ENCODE peak calls at places on chromosomes 7 and 10, in nine cellular contexts. One of them, this sample, is unnamed.
A peak's percentile ranks its signal among the peaks of the same experiment; 100 is the strongest.

GRCh38 chr10:132131581-132132250 is 55.0 kb upstream of the DPYSL4 start:
- DNase-seq in breast epithelium: no peak
- DNase-seq in AG04449: no peak
- DNase-seq in fibroblast of lung: no peak
- DNase-seq in endothelial cell: no peak
- DNase-seq in neural progenitor cell: no peak
- DNase-seq in WTC11: no peak
- DNase-seq in MM.1S: no peak
- DNase-seq in nephron progenitor cell: no peak
- DNase-seq in this sample: no peak

GRCh38 chr7:12771378-12771877 is 84.0 kb downstream of the ARL4A start:
- DNase-seq in breast epithelium: no peak
- DNase-seq in AG04449: no peak
- DNase-seq in fibroblast of lung: peak; percentile 93
- DNase-seq in endothelial cell: no peak
- DNase-seq in neural progenitor cell: peak; percentile 54
- DNase-seq in WTC11: no peak
- DNase-seq in MM.1S: no peak
- DNase-seq in nephron progenitor cell: no peak
- DNase-seq in this sample: no peak

GRCh38 chr10:131402771-131403723 is 91.5 kb upstream of the TCERG1L start:
- DNase-seq in breast epithelium: no peak
- DNase-seq in AG04449: no peak
- DNase-seq in fibroblast of lung: no peak
- DNase-seq in endothelial cell: no peak
- DNase-seq in neural progenitor cell: no peak
- DNase-seq in WTC11: no peak
- DNase-seq in MM.1S: no peak
- DNase-seq in nephron progenitor cell: no peak
- DNase-seq in this sample: no peak

GRCh38 chr10:69348824-69349541 is 67.7 kb downstream of the TACR2 start:
- DNase-seq in breast epithelium: no peak
- DNase-seq in AG04449: no peak
- DNase-seq in fibroblast of lung: peak; percentile 97
- DNase-seq in endothelial cell: no peak
- DNase-seq in neural progenitor cell: no peak
- DNase-seq in WTC11: no peak
- DNase-seq in MM.1S: no peak
- DNase-seq in nephron progenitor cell: no peak
- DNase-seq in this sample: no peak

GRCh38 chr7:128833148-128833938 is 3.1 kb downstream of the FLNC start:
- DNase-seq in breast epithelium: no peak
- DNase-seq in AG04449: no peak
- DNase-seq in fibroblast of lung: peak; percentile 91
- DNase-seq in endothelial cell: no peak
- DNase-seq in neural progenitor cell: peak; percentile 69
- DNase-seq in WTC11: no peak
- DNase-seq in MM.1S: no peak
- DNase-seq in nephron progenitor cell: peak; percentile 41
- DNase-seq in this sample: no peak

GRCh38 chr10:79347894-79348639 is 798 bp downstream of the PPIF start:
- DNase-seq in breast epithelium: peak; percentile 72
- DNase-seq in AG04449: no peak
- DNase-seq in fibroblast of lung: peak; percentile 70
- DNase-seq in endothelial cell: no peak
- DNase-seq in neural progenitor cell: peak; percentile 29
- DNase-seq in WTC11: peak; percentile 46
- DNase-seq in MM.1S: peak; percentile 81
- DNase-seq in nephron progenitor cell: peak; percentile 39
- DNase-seq in this sample: peak; percentile 85

GRCh38 chr7:36390199-36391090 is 783 bp downstream of the ANLN start:
- DNase-seq in breast epithelium: peak; percentile 79
- DNase-seq in AG04449: no peak
- DNase-seq in fibroblast of lung: peak; percentile 86
- DNase-seq in endothelial cell: peak; percentile 84
- DNase-seq in neural progenitor cell: peak; percentile 92
- DNase-seq in WTC11: peak; percentile 89
- DNase-seq in MM.1S: peak; percentile 64
- DNase-seq in nephron progenitor cell: peak; percentile 85
- DNase-seq in this sample: peak; percentile 93

GRCh38 chr10:58782876-58783859 is 270.5 kb downstream of the BICC1 start:
- DNase-seq in breast epithelium: no peak
- DNase-seq in AG04449: no peak
- DNase-seq in fibroblast of lung: peak; percentile 80
- DNase-seq in endothelial cell: no peak
- DNase-seq in neural progenitor cell: no peak
- DNase-seq in WTC11: no peak
- DNase-seq in MM.1S: no peak
- DNase-seq in nephron progenitor cell: peak; percentile 3
- DNase-seq in this sample: no peak

GRCh38 chr10:74150151-74151056 is at the start of gene AP3M1:
- DNase-seq in breast epithelium: peak; percentile 77
- DNase-seq in AG04449: no peak
- DNase-seq in fibroblast of lung: no peak
- DNase-seq in endothelial cell: peak; percentile 70
- DNase-seq in neural progenitor cell: peak; percentile 94
- DNase-seq in WTC11: peak; percentile 87
- DNase-seq in MM.1S: peak; percentile 90
- DNase-seq in nephron progenitor cell: peak; percentile 73
- DNase-seq in this sample: peak; percentile 90

GRCh38 chr7:129951076-129952011 is 1.4 kb downstream of the UBE2H start:
- DNase-seq in breast epithelium: no peak
- DNase-seq in AG04449: no peak
- DNase-seq in fibroblast of lung: no peak
- DNase-seq in endothelial cell: peak; percentile 30
- DNase-seq in neural progenitor cell: peak; percentile 47
- DNase-seq in WTC11: no peak
- DNase-seq in MM.1S: peak; percentile 51
- DNase-seq in nephron progenitor cell: peak; percentile 32
- DNase-seq in this sample: no peak

GRCh38 chr10:31353574-31353973 is 34.6 kb downstream of the ZEB1 start:
- DNase-seq in breast epithelium: no peak
- DNase-seq in AG04449: no peak
- DNase-seq in fibroblast of lung: peak; percentile 49
- DNase-seq in endothelial cell: no peak
- DNase-seq in neural progenitor cell: no peak
- DNase-seq in WTC11: no peak
- DNase-seq in MM.1S: no peak
- DNase-seq in nephron progenitor cell: no peak
- DNase-seq in this sample: no peak

GRCh38 chr10:123136806-123137642 is 1.3 kb downstream of the HMX3 start:
- DNase-seq in breast epithelium: no peak
- DNase-seq in AG04449: no peak
- DNase-seq in fibroblast of lung: peak; percentile 23
- DNase-seq in endothelial cell: peak; percentile 44
- DNase-seq in neural progenitor cell: peak; percentile 71
- DNase-seq in WTC11: peak; percentile 62
- DNase-seq in MM.1S: no peak
- DNase-seq in nephron progenitor cell: peak; percentile 47
- DNase-seq in this sample: peak; percentile 83

GRCh38 chr10:100504101-100504500 is 15.6 kb downstream of the SEC31B start:
- DNase-seq in breast epithelium: no peak
- DNase-seq in AG04449: no peak
- DNase-seq in fibroblast of lung: no peak
- DNase-seq in endothelial cell: no peak
- DNase-seq in neural progenitor cell: no peak
- DNase-seq in WTC11: no peak
- DNase-seq in MM.1S: no peak
- DNase-seq in nephron progenitor cell: no peak
- DNase-seq in this sample: no peak

GRCh38 chr7:5997210-5997808 is 11.5 kb downstream of the PMS2 start:
- DNase-seq in breast epithelium: no peak
- DNase-seq in AG04449: no peak
- DNase-seq in fibroblast of lung: peak; percentile 77
- DNase-seq in endothelial cell: peak; percentile 23
- DNase-seq in neural progenitor cell: peak; percentile 72
- DNase-seq in WTC11: peak; percentile 18
- DNase-seq in MM.1S: peak; percentile 55
- DNase-seq in nephron progenitor cell: peak; percentile 15
- DNase-seq in this sample: peak; percentile 76

GRCh38 chr7:94649313-94649924 is 6.5 kb downstream of the SGCE start:
- DNase-seq in breast epithelium: no peak
- DNase-seq in AG04449: no peak
- DNase-seq in fibroblast of lung: no peak
- DNase-seq in endothelial cell: no peak
- DNase-seq in neural progenitor cell: no peak
- DNase-seq in WTC11: no peak
- DNase-seq in MM.1S: no peak
- DNase-seq in nephron progenitor cell: no peak
- DNase-seq in this sample: no peak

GRCh38 chr10:107529350-107529749 is 364.8 kb upstream of the SORCS1 start:
- DNase-seq in breast epithelium: no peak
- DNase-seq in AG04449: no peak
- DNase-seq in fibroblast of lung: no peak
- DNase-seq in endothelial cell: no peak
- DNase-seq in neural progenitor cell: no peak
- DNase-seq in WTC11: no peak
- DNase-seq in MM.1S: no peak
- DNase-seq in nephron progenitor cell: no peak
- DNase-seq in this sample: no peak

GRCh38 chr10:119080521-119081259 is at the start of gene EIF3A:
- DNase-seq in breast epithelium: peak; percentile 92
- DNase-seq in AG04449: no peak
- DNase-seq in fibroblast of lung: peak; percentile 92
- DNase-seq in endothelial cell: peak; percentile 92
- DNase-seq in neural progenitor cell: peak; percentile 95
- DNase-seq in WTC11: peak; percentile 90
- DNase-seq in MM.1S: peak; percentile 95
- DNase-seq in nephron progenitor cell: peak; percentile 94
- DNase-seq in this sample: peak; percentile 98

GRCh38 chr10:27506280-27506679 is 2.2 kb downstream of the RAB18 start:
- DNase-seq in breast epithelium: no peak
- DNase-seq in AG04449: no peak
- DNase-seq in fibroblast of lung: no peak
- DNase-seq in endothelial cell: no peak
- DNase-seq in neural progenitor cell: no peak
- DNase-seq in WTC11: no peak
- DNase-seq in MM.1S: no peak
- DNase-seq in nephron progenitor cell: no peak
- DNase-seq in this sample: no peak

GRCh38 chr7:47763063-47763974 is 181.4 kb upstream of the TNS3 start:
- DNase-seq in breast epithelium: no peak
- DNase-seq in AG04449: no peak
- DNase-seq in fibroblast of lung: peak; percentile 88
- DNase-seq in endothelial cell: no peak
- DNase-seq in neural progenitor cell: peak; percentile 62
- DNase-seq in WTC11: no peak
- DNase-seq in MM.1S: peak; percentile 49
- DNase-seq in nephron progenitor cell: peak; percentile 57
- DNase-seq in this sample: no peak

GRCh38 chr7:29146082-29146706 is at the start of gene CPVL:
- DNase-seq in breast epithelium: no peak
- DNase-seq in AG04449: no peak
- DNase-seq in fibroblast of lung: no peak
- DNase-seq in endothelial cell: peak; percentile 41
- DNase-seq in neural progenitor cell: peak; percentile 64
- DNase-seq in WTC11: peak; percentile 65
- DNase-seq in MM.1S: no peak
- DNase-seq in nephron progenitor cell: peak; percentile 66
- DNase-seq in this sample: no peak

GRCh38 chr10:51748959-51749358 is 49.6 kb upstream of the CSTF2T start:
- DNase-seq in breast epithelium: no peak
- DNase-seq in AG04449: peak; percentile 42
- DNase-seq in fibroblast of lung: no peak
- DNase-seq in endothelial cell: no peak
- DNase-seq in neural progenitor cell: no peak
- DNase-seq in WTC11: no peak
- DNase-seq in MM.1S: no peak
- DNase-seq in nephron progenitor cell: no peak
- DNase-seq in this sample: no peak
- TF ChIP-seq CTCF in breast epithelium: no peak
- TF ChIP-seq CTCF in AG04449: no peak
- TF ChIP-seq CTCF in fibroblast of lung: no peak
- TF ChIP-seq CTCF in endothelial cell: no peak
- TF ChIP-seq CTCF in neural progenitor cell: no peak
- TF ChIP-seq CTCF in WTC11: no peak
- TF ChIP-seq CTCF in MM.1S: no peak
- TF ChIP-seq CTCF in nephron progenitor cell: no peak
- TF ChIP-seq CTCF in this sample: no peak

DNA sequence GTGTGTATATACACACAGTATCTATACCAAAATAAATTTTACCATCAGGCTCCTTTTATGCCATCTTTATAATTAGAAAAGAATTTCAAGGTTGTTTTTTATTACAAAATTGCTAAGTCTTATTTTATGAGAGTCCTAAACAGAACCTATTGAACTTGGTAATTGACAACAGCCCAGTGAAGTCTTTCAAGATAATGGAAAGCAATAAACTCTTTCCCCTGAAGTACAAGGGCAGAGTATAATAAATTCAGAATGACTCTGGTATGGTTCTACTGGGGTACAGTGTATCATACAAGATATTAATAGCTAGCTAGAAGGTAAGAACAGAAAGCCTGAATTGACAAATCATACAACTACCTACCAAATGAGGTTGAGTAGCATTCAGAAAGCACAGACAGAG is 26.2 kb upstream of the CUBN start:
- DNase-seq in breast epithelium: no peak
- DNase-seq in AG04449: no peak
- DNase-seq in fibroblast of lung: no peak
- DNase-seq in endothelial cell: no peak
- DNase-seq in neural progenitor cell: no peak
- DNase-seq in WTC11: no peak
- DNase-seq in MM.1S: no peak
- DNase-seq in nephron progenitor cell: no peak
- DNase-seq in this sample: no peak
- TF ChIP-seq CTCF in breast epithelium: no peak
- TF ChIP-seq CTCF in AG04449: no peak
- TF ChIP-seq CTCF in fibroblast of lung: no peak
- TF ChIP-seq CTCF in endothelial cell: no peak
- TF ChIP-seq CTCF in neural progenitor cell: no peak
- TF ChIP-seq CTCF in WTC11: no peak
- TF ChIP-seq CTCF in MM.1S: no peak
- TF ChIP-seq CTCF in nephron progenitor cell: no peak
- TF ChIP-seq CTCF in this sample: no peak

GRCh38 chr7:134458806-134459698 is at the start of gene AKR1B1:
- DNase-seq in breast epithelium: peak; percentile 75
- DNase-seq in AG04449: peak; percentile 45
- DNase-seq in fibroblast of lung: peak; percentile 92
- DNase-seq in endothelial cell: peak; percentile 92
- DNase-seq in neural progenitor cell: peak; percentile 95
- DNase-seq in WTC11: peak; percentile 95
- DNase-seq in MM.1S: peak; percentile 98
- DNase-seq in nephron progenitor cell: peak; percentile 89
- DNase-seq in this sample: peak; percentile 96
- TF ChIP-seq CTCF in breast epithelium: no peak
- TF ChIP-seq CTCF in AG04449: peak; percentile 85
- TF ChIP-seq CTCF in fibroblast of lung: peak; percentile 68
- TF ChIP-seq CTCF in endothelial cell: no peak
- TF ChIP-seq CTCF in neural progenitor cell: peak; percentile 59
- TF ChIP-seq CTCF in WTC11: no peak
- TF ChIP-seq CTCF in MM.1S: peak; percentile 93
- TF ChIP-seq CTCF in nephron progenitor cell: peak; percentile 61
- TF ChIP-seq CTCF in this sample: peak; percentile 64

DNA sequence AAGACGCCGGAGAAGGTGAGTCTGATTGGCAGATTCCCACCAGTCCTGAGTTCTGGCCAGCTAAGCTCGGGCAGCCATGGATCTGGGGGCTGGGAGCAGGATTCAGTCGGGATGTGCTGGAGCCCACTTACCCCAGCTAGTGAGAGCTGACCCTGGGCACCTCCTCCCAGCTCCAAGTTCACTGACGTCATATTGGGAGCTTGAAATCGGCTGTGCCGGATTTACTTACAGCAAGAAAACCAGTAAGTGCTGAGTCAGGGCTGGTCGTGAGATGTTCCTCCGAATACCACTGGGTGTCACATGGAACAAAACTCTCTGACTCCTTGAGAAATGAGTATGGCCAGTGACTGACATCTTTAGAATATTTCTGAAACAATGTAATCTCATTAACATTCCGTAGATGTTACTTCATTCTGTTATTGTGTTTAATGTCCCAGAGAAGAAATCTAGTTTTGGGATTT is 621.2 kb downstream of the SDK1 start:
- DNase-seq in breast epithelium: no peak
- DNase-seq in AG04449: peak; percentile 31
- DNase-seq in fibroblast of lung: peak; percentile 97
- DNase-seq in endothelial cell: peak; percentile 7
- DNase-seq in neural progenitor cell: peak; percentile 43
- DNase-seq in WTC11: peak; percentile 50
- DNase-seq in MM.1S: peak; percentile 11
- DNase-seq in nephron progenitor cell: peak; percentile 20
- DNase-seq in this sample: no peak
- TF ChIP-seq CTCF in breast epithelium: no peak
- TF ChIP-seq CTCF in AG04449: no peak
- TF ChIP-seq CTCF in fibroblast of lung: peak; percentile 46
- TF ChIP-seq CTCF in endothelial cell: no peak
- TF ChIP-seq CTCF in neural progenitor cell: peak; percentile 36
- TF ChIP-seq CTCF in WTC11: no peak
- TF ChIP-seq CTCF in MM.1S: no peak
- TF ChIP-seq CTCF in nephron progenitor cell: no peak
- TF ChIP-seq CTCF in this sample: peak; percentile 59

This sample was measured in osteocyte.